ENCODE peak calls at places on chromosomes 2 and 18, in six cellular contexts. J is coronary artery, U is HCEC 1CT, B is heart left ventricle, P is adrenal gland, L is NCI-H774. Y is an unnamed sample.

GRCh38 chr2:68767031-68767961 is 32.7 kb downstream of the ARHGAP25 start:
- DNase-seq in U (no peak), B (no peak), L (no peak), P (no peak), J (no peak), Y (no peak)

GRCh38 chr2:219495531-219496122 is 3.1 kb upstream of the GMPPA start:
- DNase-seq in L (no peak), B (peak), P (peak), U (peak), J (peak), Y (peak)

GRCh38 chr18:77102246-77103040 is 30.1 kb downstream of the MBP start:
- DNase-seq in P (no peak), U (peak), B (no peak), J (no peak), L (no peak), Y (peak)

GRCh38 chr2:236744316-236745105 is 174.9 kb downstream of the ACKR3 start:
- DNase-seq in U (peak), B (no peak), J (no peak), P (peak), L (no peak), Y (no peak)

GRCh38 chr2:231369580-231370428 is 25.7 kb upstream of the B3GNT7 start:
- DNase-seq in B (peak), P (no peak), U (no peak), J (no peak), L (no peak), Y (no peak)

GRCh38 chr18:58847383-58848071 is 17.1 kb upstream of the ZNF532 start:
- DNase-seq in P (peak), B (peak), L (no peak), J (no peak), U (no peak), Y (no peak)

GRCh38 chr2:225494100-225494459 is 94.6 kb downstream of the NYAP2 start:
- DNase-seq in U (no peak), L (no peak), P (no peak), J (no peak), B (no peak), Y (no peak)

GRCh38 chr2:44136186-44136585 is 32.5 kb upstream of the PPM1B start:
- DNase-seq in U (peak), J (no peak), P (no peak), L (no peak), B (no peak), Y (no peak)

GRCh38 chr2:95346738-95347671 is 49.9 kb downstream of the KCNIP3 start:
- DNase-seq in J (peak), B (peak), L (no peak), U (no peak), P (peak), Y (peak)

GRCh38 chr18:42765225-42765624 is 350.3 kb downstream of the RIT2 start:
- DNase-seq in L (no peak), B (no peak), J (no peak), P (no peak), U (no peak), Y (no peak)

GRCh38 chr2:215363461-215364156 is 51.8 kb downstream of the ATIC start:
- DNase-seq in B (no peak), P (no peak), J (no peak), U (peak), L (no peak), Y (no peak)

GRCh38 chr2:226687641-226688253 is 111.9 kb downstream of the IRS1 start:
- DNase-seq in L (no peak), B (no peak), J (no peak), P (no peak), U (no peak), Y (no peak)

GRCh38 chr18:33577688-33578370 is at the start of gene ASXL3:
- DNase-seq in J (peak), L (peak), U (no peak), B (peak), P (peak), Y (peak)

GRCh38 chr2:9641641-9642040 is 10.8 kb upstream of the YWHAQ start:
- DNase-seq in U (no peak), B (no peak), P (peak), J (no peak), L (no peak), Y (no peak)

GRCh38 chr2:237900891-237901831 is 41.7 kb downstream of the RAMP1 start:
- DNase-seq in B (peak), P (no peak), U (no peak), J (no peak), L (no peak), Y (no peak)

GRCh38 chr2:237411683-237412349 is 2.1 kb downstream of the COL6A3 start:
- DNase-seq in L (no peak), B (peak), U (peak), J (no peak), P (no peak), Y (no peak)

GRCh38 chr2:69185807-69186206 is 172.8 kb downstream of the ANTXR1 start:
- DNase-seq in U (peak), J (no peak), L (no peak), P (no peak), B (no peak), Y (no peak)

GRCh38 chr18:40852406-40852805 is 1102.6 kb upstream of the PIK3C3 start:
- DNase-seq in J (no peak), L (no peak), P (no peak), U (no peak), B (no peak), Y (no peak)

GRCh38 chr2:10497797-10498251 is 49.7 kb upstream of the ODC1 start:
- DNase-seq in L (peak), U (peak), J (peak), B (peak), P (peak), Y (no peak)

Y was measured in GM13977.